ENCODE peak calls at places on chromosomes 4 and X, in six cellular contexts. L is activated naive CD4-positive, alpha-beta T cell treated with Interleukin-2 at 50 U/mL for 16 hours; G is psoas muscle; I is HEK293T; V is hippocampal formation; W is T-helper 2 cell. F is an unnamed sample.

GRCh38 chr4:15982833-15983528 is 20.0 kb upstream of the FGFBP2 start:
- DNase-seq in L (no peak), G (no peak), I (no peak), V (no peak), W (no peak), F (peak)

GRCh38 chr4:156109943-156110925 is 156.6 kb upstream of the CTSO start:
- DNase-seq in L (no peak), G (no peak), I (peak), V (no peak), W (no peak), F (no peak)

GRCh38 chrX:72685018-72685417 is 29.1 kb downstream of the PHKA1 start:
- DNase-seq in L (no peak), G (no peak), I (no peak), V (no peak), W (no peak), F (no peak)

GRCh38 chr4:108058685-108059440 is 69.2 kb downstream of the HADH start:
- DNase-seq in L (no peak), G (no peak), I (no peak), V (no peak), W (no peak), F (peak)

GRCh38 chrX:108537005-108537404 is 97.4 kb downstream of the COL4A5 start:
- DNase-seq in L (no peak), G (no peak), I (peak), V (peak), W (no peak), F (peak)

GRCh38 chrX:78801522-78801921 is 54.0 kb downstream of the LPAR4 start:
- DNase-seq in L (no peak), G (no peak), I (no peak), V (no peak), W (no peak), F (no peak)

GRCh38 chr4:109985993-109986640 is 73.4 kb downstream of the EGF start:
- DNase-seq in L (no peak), G (no peak), I (no peak), V (no peak), W (no peak), F (no peak)

GRCh38 chr4:120331486-120332281 is 265.0 kb upstream of the MAD2L1 start:
- DNase-seq in L (no peak), G (no peak), I (peak), V (no peak), W (no peak), F (peak)

GRCh38 chr4:184470785-184471110 is 3.6 kb downstream of the IRF2 start:
- DNase-seq in L (no peak), G (no peak), I (no peak), V (no peak), W (no peak), F (no peak)

GRCh38 chr4:8192748-8193738 is 6.0 kb upstream of the SH3TC1 start:
- DNase-seq in L (no peak), G (peak), I (peak), V (peak), W (no peak), F (peak)

GRCh38 chr4:54169176-54169575 is 59.9 kb upstream of the PDGFRA start:
- DNase-seq in L (no peak), G (no peak), I (no peak), V (no peak), W (no peak), F (peak)

GRCh38 chr4:105474110-105474518 is 252 bp upstream of the PPA2 start:
- DNase-seq in L (no peak), G (peak), I (peak), V (peak), W (no peak), F (no peak)

GRCh38 chrX:123967497-123967896 is 6.0 kb downstream of the STAG2 start:
- DNase-seq in L (no peak), G (no peak), I (no peak), V (no peak), W (no peak), F (no peak)

GRCh38 chrX:29090811-29091210 is 503.6 kb downstream of the IL1RAPL1 start:
- DNase-seq in L (no peak), G (no peak), I (no peak), V (peak), W (no peak), F (peak)

GRCh38 chrX:54320067-54320466 is 37.8 kb downstream of the WNK3 start:
- DNase-seq in L (no peak), G (no peak), I (no peak), V (no peak), W (no peak), F (no peak)

GRCh38 chr4:66555301-66555700 is 885.0 kb upstream of the EPHA5 start:
- DNase-seq in L (no peak), G (no peak), I (no peak), V (no peak), W (no peak), F (no peak)

GRCh38 chr4:153465583-153465921 is 608 bp upstream of the TMEM131L start:
- DNase-seq in L (peak), G (peak), I (peak), V (no peak), W (no peak), F (peak)

GRCh38 chr4:13484749-13485345 is 707 bp upstream of the RAB28 start:
- DNase-seq in L (no peak), G (no peak), I (peak), V (peak), W (no peak), F (peak)

F was measured in kidney tubule cell.